ENCODE peak calls at places on chromosomes 1 and 21, in seven cellular contexts. J is T-helper 2 cell; X is stimulated activated CD4-positive, alpha-beta T cell treated with anti-CD3 and anti-CD28 coated beads, TNF-alpha, amount 100 ng/mL, for 48 hours; G is T-cell; O is GM23338; L is HS-5; D is AG08396. B is an unnamed sample.

GRCh38 chr1:72397786-72398185 is 115.4 kb upstream of the NEGR1 start:
- DNase-seq in J (no peak), O (no peak), G (no peak), D (peak; percentile 37), X (no peak), L (no peak), B (no peak)

GRCh38 chr1:109901508-109902145 is 9.0 kb upstream of the CSF1 start:
- DNase-seq in O (no peak), L (no peak), D (peak; percentile 33), X (no peak), J (no peak), G (no peak), B (no peak)

GRCh38 chr21:26124896-26125295 is 45.7 kb downstream of the APP start:
- DNase-seq in L (no peak), D (no peak), G (no peak), O (no peak), J (no peak), X (no peak), B (no peak)

GRCh38 chr1:183588827-183589226 is 1.4 kb downstream of the NCF2 start:
- DNase-seq in J (no peak), L (no peak), X (no peak), G (no peak), O (no peak), D (no peak), B (no peak)

GRCh38 chr1:25035523-25036116 is 105.5 kb upstream of the RUNX3 start:
- DNase-seq in J (no peak), X (no peak), G (no peak), O (no peak), L (no peak), D (no peak), B (no peak)

GRCh38 chr21:36732217-36732616 is 33.3 kb downstream of the SIM2 start:
- DNase-seq in L (no peak), J (no peak), O (no peak), X (no peak), D (no peak), G (no peak), B (no peak)

GRCh38 chr21:39326607-39327307 is 13.3 kb upstream of the BRWD1 start:
- DNase-seq in J (no peak), L (no peak), X (no peak), O (peak; percentile 43), D (no peak), G (no peak), B (no peak)

GRCh38 chr1:228767636-228768344 is 32.5 kb downstream of the RHOU start:
- DNase-seq in D (no peak), G (no peak), J (no peak), O (no peak), L (no peak), X (no peak), B (no peak)

GRCh38 chr1:221987860-221988520 is 246.1 kb upstream of the DUSP10 start:
- DNase-seq in D (peak; percentile 36), J (no peak), G (no peak), X (no peak), L (peak; percentile 71), O (no peak), B (no peak)

GRCh38 chr1:52306227-52307006 is 59.6 kb downstream of the CC2D1B start:
- DNase-seq in D (no peak), G (no peak), J (no peak), L (no peak), O (no peak), X (no peak), B (no peak)

GRCh38 chr1:198088360-198089071 is 68.3 kb upstream of the NEK7 start:
- DNase-seq in J (no peak), X (no peak), L (peak; percentile 32), G (no peak), D (peak; percentile 36), O (peak; percentile 65), B (no peak)

GRCh38 chr1:213987876-213988638 is at the start of gene PROX1:
- DNase-seq in X (no peak), J (no peak), L (peak; percentile 33), D (peak; percentile 95), G (peak; percentile 25), O (peak; percentile 94), B (peak; percentile 16)

GRCh38 chr1:119286587-119287181 is 81.9 kb upstream of the HAO2 start:
- DNase-seq in L (no peak), X (no peak), G (no peak), O (peak; percentile 90), J (no peak), D (peak; percentile 19), B (no peak)

GRCh38 chr1:117698398-117699160 is 92.7 kb downstream of the TENT5C start:
- DNase-seq in L (no peak), G (no peak), D (no peak), O (no peak), J (no peak), X (no peak), B (no peak)

GRCh38 chr1:155006601-155007101 is 4.0 kb downstream of the ZBTB7B start:
- DNase-seq in L (no peak), O (peak; percentile 65), G (no peak), X (no peak), D (no peak), J (no peak), B (no peak)

GRCh38 chr1:200867018-200867811 is 5.6 kb upstream of the GPR25 start:
- DNase-seq in O (no peak), L (no peak), J (no peak), D (no peak), G (no peak), X (no peak), B (no peak)

GRCh38 chr1:92461364-92462097 is 25.2 kb downstream of the GFI1 start:
- DNase-seq in G (no peak), D (no peak), X (no peak), L (no peak), O (no peak), J (no peak), B (no peak)

GRCh38 chr21:34630536-34631143 is 15.7 kb upstream of the RCAN1 start:
- DNase-seq in J (no peak), G (peak; percentile 6), D (peak; percentile 68), L (peak; percentile 22), X (no peak), O (peak; percentile 70), B (peak; percentile 30)

GRCh38 chr1:56229183-56229582 is 350.2 kb downstream of the PLPP3 start:
- DNase-seq in J (no peak), O (peak; percentile 48), D (no peak), L (no peak), G (no peak), X (no peak), B (no peak)

GRCh38 chr21:36647279-36648093 is 51.4 kb upstream of the SIM2 start:
- DNase-seq in G (no peak), D (no peak), J (no peak), O (peak; percentile 73), X (no peak), L (no peak), B (no peak)

GRCh38 chr1:85198864-85199263 is 2.0 kb downstream of the SYDE2 start:
- DNase-seq in O (no peak), G (no peak), J (no peak), X (no peak), L (no peak), D (no peak), B (no peak)

GRCh38 chr1:161068306-161069200 is 1.1 kb downstream of the ARHGAP30 start:
- DNase-seq in J (peak; percentile 49), X (peak; percentile 52), L (no peak), O (peak; percentile 56), D (no peak), G (peak; percentile 79), B (peak; percentile 71)

GRCh38 chr1:163178628-163179027 is 24.1 kb downstream of the RGS5 start:
- DNase-seq in O (no peak), L (no peak), G (no peak), D (no peak), J (no peak), X (no peak), B (no peak)

GRCh38 chr1:28437260-28437923 is 67.9 kb downstream of the PHACTR4 start:
- DNase-seq in G (no peak), J (no peak), D (no peak), L (peak; percentile 63), O (no peak), X (no peak), B (no peak)

GRCh38 chr1:173112129-173112528 is 61.4 kb upstream of the TNFSF18 start:
- DNase-seq in G (no peak), X (no peak), D (no peak), J (no peak), L (no peak), O (no peak), B (no peak)

GRCh38 chr1:205275133-205275532 is 46.4 kb downstream of the NUAK2 start:
- DNase-seq in G (peak; percentile 72), O (no peak), X (no peak), L (no peak), J (no peak), D (no peak), B (peak; percentile 60)